ENCODE peak calls at places on chromosomes 4 and X, in seven cellular contexts. V, B, K, E, O, G and X are unnamed samples.
A peak's percentile ranks its signal among the peaks of the same experiment; 100 is the strongest.

GRCh38 chr4:53514509-53514908 is 76.8 kb downstream of the LNX1 start:
- DNase-seq in O (no peak), K (no peak), E (no peak), V (no peak), B (no peak), G (no peak), X (no peak)

GRCh38 chr4:1028574-1029220 is 17.3 kb downstream of the FGFRL1 start:
- DNase-seq in G (no peak), V (no peak), K (no peak), B (no peak), E (no peak), O (no peak), X (no peak)

GRCh38 chr4:140812916-140813315 is 56.7 kb upstream of the TBC1D9 start:
- DNase-seq in O (no peak), B (no peak), K (no peak), V (no peak), G (no peak), E (no peak), X (no peak)

GRCh38 chr4:110396963-110397362 is 79.0 kb upstream of the ENPEP start:
- DNase-seq in E (no peak), B (no peak), O (no peak), G (no peak), V (no peak), K (no peak), X (no peak)

GRCh38 chrX:72498782-72499181 is 73.9 kb downstream of the HDAC8 start:
- DNase-seq in G (peak; percentile 31), B (no peak), O (no peak), E (no peak), K (no peak), V (no peak), X (no peak)

GRCh38 chr4:65658117-65658516 is 12.2 kb downstream of the EPHA5 start:
- DNase-seq in V (no peak), B (no peak), O (no peak), K (no peak), E (no peak), G (peak; percentile 24), X (no peak)

GRCh38 chr4:131063878-131064277 is 1967.9 kb downstream of the C4orf33 start:
- DNase-seq in G (no peak), E (no peak), K (no peak), O (no peak), B (no peak), V (no peak), X (no peak)

GRCh38 chr4:41294445-41295062 is 37.8 kb downstream of the UCHL1 start:
- DNase-seq in G (peak; percentile 55), E (no peak), K (no peak), O (no peak), B (no peak), V (no peak), X (peak; percentile 16)

GRCh38 chrX:1496076-1496475 is 40.9 kb downstream of the P2RY8 start:
- DNase-seq in G (no peak), E (no peak), B (no peak), V (no peak), K (no peak), O (no peak), X (no peak)

GRCh38 chr4:4606321-4606720 is 64.5 kb upstream of the STX18 start:
- DNase-seq in G (no peak), B (no peak), O (no peak), V (no peak), K (no peak), E (no peak), X (no peak)

GRCh38 chr4:110637408-110638131 is 14.7 kb upstream of the PITX2 start:
- DNase-seq in O (no peak), G (peak; percentile 75), E (no peak), K (no peak), V (no peak), B (no peak), X (no peak)

GRCh38 chr4:142547974-142548373 is 298.1 kb downstream of the INPP4B start:
- DNase-seq in V (no peak), B (no peak), O (no peak), K (no peak), G (no peak), E (no peak), X (no peak)

GRCh38 chr4:84499065-84499982 is at the start of gene NKX6-1:
- DNase-seq in K (peak; percentile 65), V (no peak), E (peak; percentile 85), B (peak; percentile 38), O (peak; percentile 58), G (peak; percentile 98), X (no peak)

DNA sequence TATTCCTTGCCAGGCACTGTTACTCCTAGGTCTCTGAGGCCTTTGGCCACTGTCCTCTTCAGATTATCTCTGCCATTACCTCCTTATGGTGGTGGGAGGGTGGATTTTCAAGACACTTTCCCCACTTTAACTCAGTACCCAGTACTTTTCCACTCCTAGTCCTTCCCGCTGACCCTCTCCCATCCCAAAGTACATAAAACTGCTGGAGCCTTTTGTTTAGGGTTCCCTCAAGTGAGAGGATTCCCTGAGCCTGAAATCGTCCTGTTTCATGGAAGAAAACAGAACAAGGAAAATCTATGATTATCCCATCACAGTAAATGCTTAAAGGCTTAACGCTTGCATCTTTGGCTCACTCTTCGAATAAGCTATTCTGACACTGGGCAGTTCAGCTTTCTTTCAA is 1742.5 kb upstream of the ADGRL3 start:
- DNase-seq in O (no peak), V (no peak), G (peak; percentile 4), B (no peak), E (no peak), K (no peak), X (no peak)
- H3K4me3 ChIP-seq in O (no peak overlapping the region), V (no peak overlapping the region), G (no peak overlapping the region), B (no peak overlapping the region), E (no peak overlapping the region), K (no peak overlapping the region), X (no peak overlapping the region)

DNA sequence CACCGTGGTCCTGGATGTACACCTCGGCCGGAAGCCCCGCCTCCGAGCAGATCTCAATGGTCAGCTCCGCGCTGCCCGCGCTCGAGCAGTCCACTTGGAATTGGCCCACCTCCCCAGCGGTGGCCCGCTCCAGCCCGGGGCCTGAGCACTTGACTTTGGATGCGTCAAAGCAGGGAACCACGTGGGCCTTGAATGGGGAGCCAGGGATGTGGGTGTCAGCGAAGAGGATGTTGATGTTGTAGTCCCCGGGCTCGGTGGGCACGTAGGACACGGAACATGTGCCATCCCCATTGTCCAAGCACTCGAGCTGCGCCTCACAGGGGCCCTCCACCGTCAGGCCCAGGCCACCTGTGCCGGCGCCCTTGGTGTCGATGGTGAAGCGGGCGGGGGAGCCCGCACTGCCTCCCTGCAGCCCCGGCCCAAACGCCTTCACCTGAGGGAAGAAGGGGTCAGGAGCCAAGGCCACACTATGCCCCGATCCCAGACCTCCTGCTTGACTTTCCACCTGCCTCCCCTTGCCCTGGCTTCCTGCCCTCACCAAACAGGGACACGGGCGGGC is 14.2 kb downstream of the FLNA start:
- DNase-seq in O (no peak), E (no peak), V (no peak), K (no peak), B (no peak), G (no peak), X (peak; percentile 16)
- H3K36me3 ChIP-seq in O (peaks cover 94% of the 10 kb centered on the region), E (peaks cover 98% of the 10 kb centered on the region), V (peaks cover 78% of the 10 kb centered on the region), K (no peaks in the 10 kb centered on the region), B (peaks cover 94% of the 10 kb centered on the region), G (peaks cover 20% of the 10 kb centered on the region), X (peaks cover 82% of the 10 kb centered on the region)

GRCh38 chrX:152399395-152399794 is 51.7 kb downstream of the GABRA3 start:
- DNase-seq in K (no peak), V (no peak), O (no peak), G (no peak), E (no peak), B (no peak), X (no peak)
- H3K4me3 ChIP-seq in K (no peak overlapping the region), V (no peak overlapping the region), O (no peak overlapping the region), G (no peak overlapping the region), E (no peak overlapping the region), B (no peak overlapping the region), X (no peak overlapping the region)

DNA sequence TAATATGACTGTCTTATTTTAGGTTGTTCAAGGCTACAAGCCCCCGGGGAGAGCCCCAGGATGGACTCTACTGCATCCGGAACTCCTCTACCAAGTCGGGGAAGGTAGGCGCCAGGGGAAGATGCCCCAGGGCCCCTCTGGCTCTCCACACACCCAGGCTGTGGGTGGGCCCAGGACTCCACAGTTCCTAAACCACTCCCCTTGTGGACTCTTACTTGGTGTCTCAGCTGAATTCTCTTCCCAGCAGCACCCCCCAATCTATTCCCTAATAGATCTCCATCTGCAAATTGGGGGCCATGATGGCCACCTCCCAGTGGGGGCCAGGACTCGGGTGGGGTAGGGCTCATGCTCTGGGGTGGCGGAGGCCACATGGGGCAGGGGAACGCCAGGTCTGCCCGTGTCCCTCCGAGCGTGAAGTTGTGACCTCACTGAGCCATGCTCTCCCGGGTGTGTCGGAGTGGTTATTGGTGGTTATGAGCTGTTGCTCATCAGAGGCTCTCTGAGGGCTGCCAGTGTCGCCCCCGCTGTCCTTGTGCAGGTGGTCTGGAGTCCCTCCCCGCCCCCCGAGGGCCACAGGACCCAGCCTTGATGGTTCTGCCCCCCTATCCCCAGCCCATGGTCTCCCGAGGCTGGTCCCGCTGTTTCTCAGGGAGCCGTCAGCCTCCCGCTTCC is 11.2 kb upstream of the ADD1 start:
- DNase-seq in E (peak; percentile 37), B (no peak), G (no peak), V (no peak), K (no peak), O (no peak), X (no peak)
- H3K36me3 ChIP-seq in E (peaks cover 77% of the 10 kb centered on the region), B (peaks cover 93% of the 10 kb centered on the region), G (no peaks in the 10 kb centered on the region), V (peaks cover 5% of the 10 kb centered on the region), K (peaks cover 7% of the 10 kb centered on the region), O (no peaks in the 10 kb centered on the region), X (peaks cover 23% of the 10 kb centered on the region)

GRCh38 chr4:121129606-121130346 is 34.3 kb downstream of the TNIP3 start:
- DNase-seq in K (no peak), E (no peak), O (no peak), B (no peak), G (no peak), V (no peak), X (no peak)
- H3K4me3 ChIP-seq in K (no peak overlapping the region), E (no peak overlapping the region), O (no peak overlapping the region), B (no peak overlapping the region), G (no peak overlapping the region), V (no peak overlapping the region), X (no peak overlapping the region)

DNA sequence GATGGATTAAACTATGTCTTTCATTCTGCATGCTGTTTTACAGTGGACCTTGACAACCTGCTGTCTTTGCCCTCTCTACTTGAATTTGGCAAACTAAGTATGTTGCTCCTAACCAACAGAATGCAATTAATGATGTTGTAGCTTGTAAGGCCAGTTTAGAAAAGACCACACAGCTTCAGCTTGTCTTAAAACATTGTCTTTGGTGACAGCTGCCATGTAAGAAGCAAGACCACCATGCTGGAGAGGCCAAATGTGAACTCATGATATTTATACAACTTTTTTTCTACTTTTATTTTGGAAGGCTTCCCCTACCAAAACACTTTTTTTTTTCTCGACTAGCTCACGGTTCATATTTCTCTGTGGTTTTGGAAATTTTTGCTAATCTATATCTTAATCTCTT is 278.0 kb upstream of the GNPDA2 start:
- DNase-seq in V (no peak), E (no peak), G (no peak), B (no peak), K (no peak), O (no peak), X (no peak)
- H3K36me3 ChIP-seq in V (no peaks in the 10 kb centered on the region), E (no peaks in the 10 kb centered on the region), G (no peaks in the 10 kb centered on the region), B (no peaks in the 10 kb centered on the region), K (no peaks in the 10 kb centered on the region), O (no peaks in the 10 kb centered on the region), X (no peaks in the 10 kb centered on the region)